ENCODE peak calls at places on chromosome X, in five cellular contexts. L is Caki2, S is AG09319, I is GM03348, K is left cardiac atrium. Y is an unnamed sample.

GRCh38 chrX:111164728-111165127 is 68.7 kb downstream of the PAK3 start:
- DNase-seq in L (no peak), S (no peak), I (peak), K (no peak), Y (no peak)

GRCh38 chrX:68647156-68647957 is at the start of gene STARD8:
- DNase-seq in L (peak), S (no peak), I (peak), K (peak), Y (peak)

GRCh38 chrX:39848900-39849299 is 248.9 kb downstream of the BCOR start:
- DNase-seq in L (no peak), S (peak), I (peak), K (no peak), Y (no peak)

GRCh38 chrX:41350150-41350975 is 16.4 kb downstream of the DDX3X start:
- DNase-seq in L (no peak), S (no peak), I (peak), K (no peak), Y (no peak)

GRCh38 chrX:95884196-95884595 is 800.4 kb upstream of the DIAPH2 start:
- DNase-seq in L (no peak), S (no peak), I (no peak), K (no peak), Y (no peak)

GRCh38 chrX:154372612-154373022 is 1.8 kb downstream of the FLNA start:
- DNase-seq in L (peak), S (no peak), I (no peak), K (no peak), Y (no peak)

GRCh38 chrX:45009371-45010000 is 136.5 kb downstream of the KDM6A start:
- DNase-seq in L (no peak), S (peak), I (peak), K (no peak), Y (no peak)

GRCh38 chrX:118637997-118638396 is 89.4 kb upstream of the IL13RA1 start:
- DNase-seq in L (no peak), S (no peak), I (no peak), K (no peak), Y (no peak)

GRCh38 chrX:136146614-136147319 is 566 bp upstream of the FHL1 start:
- DNase-seq in L (peak), S (no peak), I (no peak), K (peak), Y (peak)

GRCh38 chrX:154384284-154384892 is 5.3 kb downstream of the EMD start:
- DNase-seq in L (no peak), S (no peak), I (no peak), K (no peak), Y (no peak)

GRCh38 chrX:154918060-154918483 is 31.9 kb downstream of the F8A1 start:
- DNase-seq in L (peak), S (peak), I (peak), K (peak), Y (peak)

GRCh38 chrX:39726810-39727209 is 370.9 kb downstream of the BCOR start:
- DNase-seq in L (no peak), S (no peak), I (peak), K (peak), Y (no peak)

GRCh38 chrX:115409551-115409950 is 120.0 kb downstream of the LUZP4 start:
- DNase-seq in L (no peak), S (no peak), I (no peak), K (no peak), Y (no peak)

GRCh38 chrX:66019310-66019652 is 20.6 kb downstream of the VSIG4 start:
- DNase-seq in L (no peak), S (no peak), I (no peak), K (no peak), Y (no peak)

GRCh38 chrX:135740683-135741149 is 27.3 kb downstream of the CT45A3 start:
- DNase-seq in L (peak), S (no peak), I (peak), K (no peak), Y (no peak)

GRCh38 chrX:44951572-44952067 is 78.6 kb downstream of the KDM6A start:
- DNase-seq in L (no peak), S (no peak), I (no peak), K (no peak), Y (no peak)